ENCODE peak calls at places on chromosome X, in eight cellular contexts. One of them, this sample, is unnamed.

GRCh38 chrX:122441451-122441850 is 742.6 kb upstream of the GRIA3 start:
- DNase-seq in naive thymus-derived CD8-positive, alpha-beta T cell: no peak
- DNase-seq in NAMALWA: no peak
- DNase-seq in stimulated activated CD8-positive, alpha-beta memory T cell treated with anti-CD3 and anti-CD28 coated beads, Interleukin-7, amount 100 ng/mL, for 1 hour: no peak
- DNase-seq in aorta: no peak
- DNase-seq in EL: no peak
- DNase-seq in left colon: no peak
- DNase-seq in GM10248: no peak
- DNase-seq in this sample: no peak

GRCh38 chrX:108359811-108360602 is 78.2 kb downstream of the COL4A6 start:
- DNase-seq in naive thymus-derived CD8-positive, alpha-beta T cell: no peak
- DNase-seq in NAMALWA: no peak
- DNase-seq in stimulated activated CD8-positive, alpha-beta memory T cell treated with anti-CD3 and anti-CD28 coated beads, Interleukin-7, amount 100 ng/mL, for 1 hour: no peak
- DNase-seq in aorta: no peak
- DNase-seq in EL: peak; percentile 39
- DNase-seq in left colon: no peak
- DNase-seq in GM10248: no peak
- DNase-seq in this sample: peak; percentile 15

GRCh38 chrX:78066110-78066509 is 37.9 kb upstream of the PGK1 start:
- DNase-seq in naive thymus-derived CD8-positive, alpha-beta T cell: no peak
- DNase-seq in NAMALWA: no peak
- DNase-seq in stimulated activated CD8-positive, alpha-beta memory T cell treated with anti-CD3 and anti-CD28 coated beads, Interleukin-7, amount 100 ng/mL, for 1 hour: no peak
- DNase-seq in aorta: no peak
- DNase-seq in EL: no peak
- DNase-seq in left colon: no peak
- DNase-seq in GM10248: no peak
- DNase-seq in this sample: peak; percentile 76

GRCh38 chrX:3717742-3718420 is 4.4 kb upstream of the PRKX start:
- DNase-seq in naive thymus-derived CD8-positive, alpha-beta T cell: no peak
- DNase-seq in NAMALWA: no peak
- DNase-seq in stimulated activated CD8-positive, alpha-beta memory T cell treated with anti-CD3 and anti-CD28 coated beads, Interleukin-7, amount 100 ng/mL, for 1 hour: no peak
- DNase-seq in aorta: no peak
- DNase-seq in EL: no peak
- DNase-seq in left colon: no peak
- DNase-seq in GM10248: no peak
- DNase-seq in this sample: no peak

GRCh38 chrX:34521563-34521962 is 135.5 kb downstream of the TMEM47 start:
- DNase-seq in naive thymus-derived CD8-positive, alpha-beta T cell: no peak
- DNase-seq in NAMALWA: peak; percentile 1
- DNase-seq in stimulated activated CD8-positive, alpha-beta memory T cell treated with anti-CD3 and anti-CD28 coated beads, Interleukin-7, amount 100 ng/mL, for 1 hour: no peak
- DNase-seq in aorta: no peak
- DNase-seq in EL: peak; percentile 1
- DNase-seq in left colon: no peak
- DNase-seq in GM10248: no peak
- DNase-seq in this sample: peak; percentile 23

GRCh38 chrX:22855693-22856092 is 144.1 kb upstream of the DDX53 start:
- DNase-seq in naive thymus-derived CD8-positive, alpha-beta T cell: no peak
- DNase-seq in NAMALWA: no peak
- DNase-seq in stimulated activated CD8-positive, alpha-beta memory T cell treated with anti-CD3 and anti-CD28 coated beads, Interleukin-7, amount 100 ng/mL, for 1 hour: no peak
- DNase-seq in aorta: no peak
- DNase-seq in EL: no peak
- DNase-seq in left colon: no peak
- DNase-seq in GM10248: no peak
- DNase-seq in this sample: no peak

GRCh38 chrX:15177316-15177715 is 92.6 kb downstream of the ASB9 start:
- DNase-seq in naive thymus-derived CD8-positive, alpha-beta T cell: no peak
- DNase-seq in NAMALWA: no peak
- DNase-seq in stimulated activated CD8-positive, alpha-beta memory T cell treated with anti-CD3 and anti-CD28 coated beads, Interleukin-7, amount 100 ng/mL, for 1 hour: no peak
- DNase-seq in aorta: no peak
- DNase-seq in EL: peak; percentile 15
- DNase-seq in left colon: no peak
- DNase-seq in GM10248: no peak
- DNase-seq in this sample: peak; percentile 46

GRCh38 chrX:1134156-1134555 is 78.3 kb downstream of the CRLF2 start:
- DNase-seq in naive thymus-derived CD8-positive, alpha-beta T cell: no peak
- DNase-seq in NAMALWA: no peak
- DNase-seq in stimulated activated CD8-positive, alpha-beta memory T cell treated with anti-CD3 and anti-CD28 coated beads, Interleukin-7, amount 100 ng/mL, for 1 hour: no peak
- DNase-seq in aorta: no peak
- DNase-seq in EL: no peak
- DNase-seq in left colon: no peak
- DNase-seq in GM10248: no peak
- DNase-seq in this sample: no peak

GRCh38 chrX:3348191-3348590 is 1.7 kb upstream of the MXRA5 start:
- DNase-seq in naive thymus-derived CD8-positive, alpha-beta T cell: no peak
- DNase-seq in NAMALWA: no peak
- DNase-seq in stimulated activated CD8-positive, alpha-beta memory T cell treated with anti-CD3 and anti-CD28 coated beads, Interleukin-7, amount 100 ng/mL, for 1 hour: no peak
- DNase-seq in aorta: no peak
- DNase-seq in EL: no peak
- DNase-seq in left colon: no peak
- DNase-seq in GM10248: no peak
- DNase-seq in this sample: no peak

GRCh38 chrX:131747173-131747572 is 203.3 kb downstream of the OR13H1 start:
- DNase-seq in naive thymus-derived CD8-positive, alpha-beta T cell: no peak
- DNase-seq in NAMALWA: no peak
- DNase-seq in stimulated activated CD8-positive, alpha-beta memory T cell treated with anti-CD3 and anti-CD28 coated beads, Interleukin-7, amount 100 ng/mL, for 1 hour: no peak
- DNase-seq in aorta: no peak
- DNase-seq in EL: no peak
- DNase-seq in left colon: peak; percentile 81
- DNase-seq in GM10248: no peak
- DNase-seq in this sample: peak; percentile 16

GRCh38 chrX:94178145-94178790 is 504.3 kb downstream of the FAM133A start:
- DNase-seq in naive thymus-derived CD8-positive, alpha-beta T cell: no peak
- DNase-seq in NAMALWA: no peak
- DNase-seq in stimulated activated CD8-positive, alpha-beta memory T cell treated with anti-CD3 and anti-CD28 coated beads, Interleukin-7, amount 100 ng/mL, for 1 hour: no peak
- DNase-seq in aorta: no peak
- DNase-seq in EL: no peak
- DNase-seq in left colon: no peak
- DNase-seq in GM10248: no peak
- DNase-seq in this sample: peak; percentile 58

GRCh38 chrX:46754450-46755075 is 4.4 kb downstream of the SLC9A7 start:
- DNase-seq in naive thymus-derived CD8-positive, alpha-beta T cell: no peak
- DNase-seq in NAMALWA: peak; percentile 72
- DNase-seq in stimulated activated CD8-positive, alpha-beta memory T cell treated with anti-CD3 and anti-CD28 coated beads, Interleukin-7, amount 100 ng/mL, for 1 hour: no peak
- DNase-seq in aorta: no peak
- DNase-seq in EL: no peak
- DNase-seq in left colon: no peak
- DNase-seq in GM10248: no peak
- DNase-seq in this sample: no peak

GRCh38 chrX:137916090-137916746 is 350.3 kb downstream of the ZIC3 start:
- DNase-seq in naive thymus-derived CD8-positive, alpha-beta T cell: no peak
- DNase-seq in NAMALWA: no peak
- DNase-seq in stimulated activated CD8-positive, alpha-beta memory T cell treated with anti-CD3 and anti-CD28 coated beads, Interleukin-7, amount 100 ng/mL, for 1 hour: no peak
- DNase-seq in aorta: no peak
- DNase-seq in EL: no peak
- DNase-seq in left colon: no peak
- DNase-seq in GM10248: no peak
- DNase-seq in this sample: no peak

GRCh38 chrX:129875669-129876068 is 30.3 kb upstream of the UTP14A start:
- DNase-seq in naive thymus-derived CD8-positive, alpha-beta T cell: no peak
- DNase-seq in NAMALWA: no peak
- DNase-seq in stimulated activated CD8-positive, alpha-beta memory T cell treated with anti-CD3 and anti-CD28 coated beads, Interleukin-7, amount 100 ng/mL, for 1 hour: no peak
- DNase-seq in aorta: no peak
- DNase-seq in EL: peak; percentile 70
- DNase-seq in left colon: no peak
- DNase-seq in GM10248: no peak
- DNase-seq in this sample: peak; percentile 90

GRCh38 chrX:17164936-17165335 is 210.1 kb upstream of the NHS start:
- DNase-seq in naive thymus-derived CD8-positive, alpha-beta T cell: no peak
- DNase-seq in NAMALWA: no peak
- DNase-seq in stimulated activated CD8-positive, alpha-beta memory T cell treated with anti-CD3 and anti-CD28 coated beads, Interleukin-7, amount 100 ng/mL, for 1 hour: no peak
- DNase-seq in aorta: no peak
- DNase-seq in EL: no peak
- DNase-seq in left colon: no peak
- DNase-seq in GM10248: no peak
- DNase-seq in this sample: peak; percentile 60

GRCh38 chrX:13029831-13030771 is 14.3 kb downstream of the FAM9C start:
- DNase-seq in naive thymus-derived CD8-positive, alpha-beta T cell: no peak
- DNase-seq in NAMALWA: no peak
- DNase-seq in stimulated activated CD8-positive, alpha-beta memory T cell treated with anti-CD3 and anti-CD28 coated beads, Interleukin-7, amount 100 ng/mL, for 1 hour: no peak
- DNase-seq in aorta: no peak
- DNase-seq in EL: peak; percentile 38
- DNase-seq in left colon: peak; percentile 59
- DNase-seq in GM10248: no peak
- DNase-seq in this sample: peak; percentile 63

GRCh38 chrX:48894891-48895290 is 2.7 kb downstream of the TIMM17B start:
- DNase-seq in naive thymus-derived CD8-positive, alpha-beta T cell: no peak
- DNase-seq in NAMALWA: no peak
- DNase-seq in stimulated activated CD8-positive, alpha-beta memory T cell treated with anti-CD3 and anti-CD28 coated beads, Interleukin-7, amount 100 ng/mL, for 1 hour: no peak
- DNase-seq in aorta: peak; percentile 14
- DNase-seq in EL: no peak
- DNase-seq in left colon: no peak
- DNase-seq in GM10248: no peak
- DNase-seq in this sample: no peak

GRCh38 chrX:153312041-153312440 is 9.5 kb downstream of the PNMA6F start:
- DNase-seq in naive thymus-derived CD8-positive, alpha-beta T cell: no peak
- DNase-seq in NAMALWA: no peak
- DNase-seq in stimulated activated CD8-positive, alpha-beta memory T cell treated with anti-CD3 and anti-CD28 coated beads, Interleukin-7, amount 100 ng/mL, for 1 hour: no peak
- DNase-seq in aorta: no peak
- DNase-seq in EL: no peak
- DNase-seq in left colon: no peak
- DNase-seq in GM10248: no peak
- DNase-seq in this sample: no peak

GRCh38 chrX:119512145-119512800 is 44.0 kb downstream of the SLC25A5 start:
- DNase-seq in naive thymus-derived CD8-positive, alpha-beta T cell: no peak
- DNase-seq in NAMALWA: peak; percentile 62
- DNase-seq in stimulated activated CD8-positive, alpha-beta memory T cell treated with anti-CD3 and anti-CD28 coated beads, Interleukin-7, amount 100 ng/mL, for 1 hour: no peak
- DNase-seq in aorta: peak; percentile 78
- DNase-seq in EL: peak; percentile 66
- DNase-seq in left colon: peak; percentile 81
- DNase-seq in GM10248: peak; percentile 65
- DNase-seq in this sample: peak; percentile 85